ENCODE peak calls at places on chromosome 7, in nine cellular contexts. U, B, K, Q, P, N, A, G and S are unnamed samples. For H3K4me1, the result is how much of the 10 kb centered on the place peaks cover.

GRCh38 chr7:27397503-27397902 is 154.9 kb downstream of the EVX1 start:
- DNase-seq in U (no peak), B (no peak), K (no peak), Q (no peak), P (no peak), N (no peak), A (no peak), G (no peak), S (no peak)

GRCh38 chr7:138889566-138889965 is 91.6 kb upstream of the ATP6V0A4 start:
- DNase-seq in U (no peak), B (no peak), K (no peak), Q (peak), P (no peak), N (no peak), A (no peak), G (no peak), S (no peak)

GRCh38 chr7:127986581-127987461 is 44.4 kb downstream of the LRRC4 start:
- DNase-seq in U (no peak), B (no peak), K (no peak), Q (no peak), P (no peak), N (no peak), A (no peak), G (peak), S (no peak)

GRCh38 chr7:115516341-115516740 is 514.2 kb downstream of the TFEC start:
- DNase-seq in U (no peak), B (no peak), K (no peak), Q (no peak), P (no peak), N (no peak), A (no peak), G (no peak), S (no peak)

GRCh38 chr7:41787951-41788350 is 85.1 kb upstream of the INHBA start:
- DNase-seq in U (no peak), B (no peak), K (no peak), Q (no peak), P (no peak), N (no peak), A (no peak), G (no peak), S (no peak)

GRCh38 chr7:31443457-31443856 is 70.4 kb upstream of the ITPRID1 start:
- DNase-seq in U (no peak), B (peak), K (no peak), Q (peak), P (no peak), N (peak), A (no peak), G (no peak), S (no peak)

GRCh38 chr7:81064446-81064845 is 145.6 kb upstream of the SEMA3C start:
- DNase-seq in U (no peak), B (no peak), K (no peak), Q (no peak), P (no peak), N (no peak), A (no peak), G (no peak), S (no peak)

GRCh38 chr7:53596230-53596629 is 560.8 kb downstream of the POM121L12 start:
- DNase-seq in U (no peak), B (no peak), K (no peak), Q (no peak), P (no peak), N (no peak), A (no peak), G (no peak), S (no peak)

GRCh38 chr7:101402835-101403234 is 40.2 kb downstream of the COL26A1 start:
- DNase-seq in U (no peak), B (no peak), K (no peak), Q (no peak), P (no peak), N (no peak), A (no peak), G (no peak), S (no peak)

GRCh38 chr7:75688200-75689136 is 50.3 kb downstream of the HIP1 start:
- DNase-seq in U (peak), B (no peak), K (peak), Q (no peak), P (no peak), N (peak), A (no peak), G (peak), S (no peak)

GRCh38 chr7:128889121-128889520 is 21.4 kb downstream of the KCP start:
- DNase-seq in U (no peak), B (no peak), K (no peak), Q (no peak), P (no peak), N (peak), A (peak), G (no peak), S (no peak)

GRCh38 chr7:133134810-133135209 is 52.9 kb upstream of the CHCHD3 start:
- DNase-seq in U (no peak), B (no peak), K (no peak), Q (no peak), P (no peak), N (no peak), A (no peak), G (no peak), S (no peak)

GRCh38 chr7:33624172-33624571 is 281.2 kb upstream of the BMPER start:
- DNase-seq in U (no peak), B (no peak), K (no peak), Q (no peak), P (no peak), N (no peak), A (no peak), G (no peak), S (no peak)

GRCh38 chr7:158992759-158993158 is 136.4 kb downstream of the DYNC2I1 start:
- DNase-seq in U (no peak), B (no peak), K (peak), Q (no peak), P (no peak), N (no peak), A (no peak), G (no peak), S (no peak)

DNA sequence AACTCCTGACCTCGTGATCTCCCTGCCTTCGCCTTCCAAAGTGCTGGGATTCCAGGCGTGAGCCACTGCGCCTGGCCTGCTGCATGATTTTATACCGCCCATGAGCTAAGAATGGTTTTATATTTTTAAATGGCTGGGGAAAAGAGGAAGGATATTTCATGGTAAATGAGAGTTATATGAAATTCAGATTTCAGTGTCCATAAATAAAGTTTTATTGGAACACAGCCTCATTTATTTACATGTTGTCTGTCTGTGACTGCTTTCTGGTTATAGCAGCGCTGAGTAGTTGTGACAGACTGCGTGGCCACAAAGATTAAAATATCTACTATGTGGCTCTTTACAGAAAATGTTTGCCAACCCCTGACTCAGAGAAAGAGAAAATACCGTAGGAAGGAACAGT is 2.2 kb downstream of the TRRAP start:
- DNase-seq in U (no peak), B (no peak), K (no peak), Q (no peak), P (no peak), N (no peak), A (no peak), G (no peak), S (no peak)
- TF ChIP-seq EP300 in U (no peak), B (no peak), K (no peak), Q (no peak), P (no peak), N (no peak), A (no peak), G (no peak), S (no peak)

GRCh38 chr7:5779108-5779507 is 2.4 kb downstream of the RNF216 start:
- DNase-seq in U (no peak), B (no peak), K (no peak), Q (no peak), P (no peak), N (no peak), A (no peak), G (no peak), S (no peak)
- H3K4me1 ChIP-seq in U (under half), B (under half), K (under half), Q (under half), P (under half), N (under half), A (under half), G (under half), S (under half)

DNA sequence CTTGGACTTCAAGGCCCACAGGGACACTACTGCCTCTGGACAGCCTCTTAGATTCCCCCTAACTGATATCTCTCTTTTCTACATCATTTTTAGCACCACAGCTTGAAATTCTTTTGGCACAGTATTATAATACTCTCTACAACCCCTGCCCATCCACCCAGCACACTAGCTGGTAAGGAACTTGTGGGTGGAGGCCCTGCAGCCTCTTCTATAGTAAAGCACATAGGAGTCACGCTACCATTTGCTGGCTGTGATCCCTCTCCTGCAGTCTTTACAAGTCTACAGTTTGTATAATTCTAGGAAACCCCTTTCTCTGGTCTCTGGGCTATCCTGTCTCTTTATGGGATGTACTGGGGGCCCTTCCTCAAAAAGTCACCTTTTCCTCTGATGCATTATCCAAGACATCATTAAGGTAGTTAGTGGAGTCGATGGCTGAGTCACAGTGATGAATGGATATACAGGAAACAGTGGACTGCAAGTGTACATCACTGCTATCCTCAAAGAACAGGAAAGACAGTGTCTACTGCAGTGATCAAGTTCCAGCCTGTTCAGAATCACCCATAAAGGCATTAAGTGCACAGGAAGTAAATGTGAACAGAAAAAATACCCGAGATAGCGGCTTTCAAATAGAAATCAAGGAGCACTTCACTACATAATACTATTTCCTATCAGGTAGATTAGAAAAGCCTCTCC is 54.4 kb downstream of the STK17A start:
- DNase-seq in U (no peak), B (no peak), K (no peak), Q (no peak), P (no peak), N (no peak), A (no peak), G (no peak), S (no peak)
- TF ChIP-seq EP300 in U (no peak), B (no peak), K (no peak), Q (no peak), P (no peak), N (peak), A (no peak), G (no peak), S (no peak)

GRCh38 chr7:55060690-55061414 is 42.0 kb downstream of the EGFR start:
- DNase-seq in U (no peak), B (no peak), K (no peak), Q (no peak), P (no peak), N (no peak), A (no peak), G (no peak), S (peak)
- H3K4me1 ChIP-seq in U (under half), B (under half), K (under half), Q (half or more), P (under half), N (under half), A (half or more), G (under half), S (half or more)

GRCh38 chr7:69625798-69626197 is 27.5 kb downstream of the AUTS2 start:
- DNase-seq in U (no peak), B (no peak), K (no peak), Q (no peak), P (no peak), N (no peak), A (no peak), G (no peak), S (no peak)

GRCh38 chr7:69622014-69622818 is 23.9 kb downstream of the AUTS2 start:
- DNase-seq in U (no peak), B (no peak), K (no peak), Q (no peak), P (no peak), N (peak), A (no peak), G (no peak), S (no peak)

GRCh38 chr7:69624842-69625637 is 26.8 kb downstream of the AUTS2 start:
- DNase-seq in U (no peak), B (no peak), K (no peak), Q (no peak), P (no peak), N (no peak), A (no peak), G (no peak), S (no peak)

GRCh38 chr7:69622960-69623359 is 24.7 kb downstream of the AUTS2 start:
- DNase-seq in U (no peak), B (no peak), K (no peak), Q (no peak), P (no peak), N (no peak), A (no peak), G (no peak), S (no peak)

GRCh38 chr7:69624431-69624830 is 26.2 kb downstream of the AUTS2 start:
- DNase-seq in U (no peak), B (no peak), K (no peak), Q (no peak), P (no peak), N (peak), A (no peak), G (no peak), S (no peak)
- TF ChIP-seq EP300 in U (no peak), B (no peak), K (no peak), Q (no peak), P (no peak), N (no peak), A (no peak), G (no peak), S (no peak)

GRCh38 chr7:105688617-105689016 is 107.3 kb upstream of the EFCAB10 start:
- DNase-seq in U (no peak), B (no peak), K (no peak), Q (no peak), P (no peak), N (no peak), A (no peak), G (no peak), S (no peak)

GRCh38 chr7:105689093-105689819 is 108.0 kb upstream of the EFCAB10 start:
- DNase-seq in U (no peak), B (no peak), K (peak), Q (no peak), P (no peak), N (peak), A (no peak), G (no peak), S (no peak)

GRCh38 chr7:105682331-105683070 is 101.2 kb upstream of the EFCAB10 start:
- DNase-seq in U (no peak), B (no peak), K (no peak), Q (no peak), P (no peak), N (no peak), A (no peak), G (no peak), S (no peak)

GRCh38 chr7:105680505-105681187 is 99.4 kb upstream of the EFCAB10 start:
- DNase-seq in U (no peak), B (no peak), K (peak), Q (no peak), P (peak), N (no peak), A (no peak), G (peak), S (peak)

DNA sequence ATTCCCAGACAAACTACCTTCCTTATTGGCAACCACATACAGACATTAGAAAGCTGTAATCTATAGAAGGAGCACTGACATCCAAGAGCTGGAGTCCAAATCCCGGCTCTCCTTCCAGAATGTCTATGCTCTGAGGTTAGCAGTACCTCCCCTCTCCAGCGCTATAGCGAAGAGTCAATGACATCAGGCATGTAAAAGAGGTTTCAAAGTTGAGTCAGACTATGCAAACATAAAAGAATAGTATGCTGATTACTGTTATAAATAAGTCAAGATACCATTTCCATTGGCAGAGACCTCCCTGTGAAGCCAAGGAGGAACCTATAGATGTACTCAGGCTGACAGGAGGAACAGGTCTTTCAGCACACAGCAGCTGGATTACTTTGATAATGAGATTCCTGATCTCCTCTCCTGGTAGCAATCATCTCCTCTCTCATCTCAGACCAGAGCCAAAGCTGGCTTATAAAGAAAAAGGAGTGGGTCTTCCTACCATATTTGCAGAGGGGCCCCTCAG is 103.9 kb upstream of the EFCAB10 start:
- DNase-seq in U (no peak), B (no peak), K (no peak), Q (no peak), P (no peak), N (no peak), A (no peak), G (no peak), S (no peak)
- H3K4me1 ChIP-seq in U (under half), B (under half), K (under half), Q (under half), P (under half), N (under half), A (under half), G (under half), S (under half)

GRCh38 chr7:114502454-114503254 is 88.0 kb downstream of the FOXP2 start:
- DNase-seq in U (no peak), B (no peak), K (no peak), Q (peak), P (no peak), N (no peak), A (no peak), G (no peak), S (no peak)

GRCh38 chr7:114508096-114508495 is 93.5 kb downstream of the FOXP2 start:
- DNase-seq in U (no peak), B (no peak), K (no peak), Q (no peak), P (no peak), N (no peak), A (no peak), G (no peak), S (no peak)

DNA sequence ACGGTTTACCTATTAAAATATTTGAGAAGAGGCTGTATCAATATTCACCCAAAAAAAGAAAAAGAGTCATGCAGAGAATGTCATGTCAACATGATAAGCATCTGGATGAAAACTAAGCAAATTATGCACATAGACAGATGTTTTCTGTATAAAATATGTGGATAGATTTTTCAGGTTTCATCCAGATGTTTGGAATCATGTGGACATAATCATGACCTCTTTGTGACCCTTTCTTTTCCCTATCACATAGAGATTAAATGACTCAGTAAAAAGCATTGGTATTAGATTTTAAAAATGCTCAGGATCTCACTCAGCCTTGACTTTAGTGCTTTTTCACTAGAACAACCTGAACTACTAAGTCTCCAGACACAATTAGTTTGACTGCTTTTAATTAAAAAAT is 90.0 kb downstream of the FOXP2 start:
- DNase-seq in U (no peak), B (no peak), K (no peak), Q (no peak), P (no peak), N (no peak), A (no peak), G (no peak), S (no peak)
- TF ChIP-seq EP300 in U (no peak), B (no peak), K (no peak), Q (no peak), P (no peak), N (no peak), A (no peak), G (no peak), S (no peak)